ENCODE peak calls at places on chromosomes 6 and 20, in four cellular contexts. P, Q, E and B are unnamed samples.

GRCh38 chr6:36382976-36383375 is 4.5 kb downstream of the ETV7 start:
- DNase-seq in Q (no peak), E (no peak), P (no peak), B (no peak)

GRCh38 chr20:46831633-46832011 is 63.0 kb upstream of the EYA2 start:
- DNase-seq in E (no peak), P (no peak), Q (no peak), B (no peak)

GRCh38 chr20:25290646-25291431 is 43.0 kb downstream of the PYGB start:
- DNase-seq in E (no peak), P (no peak), Q (no peak), B (no peak)

GRCh38 chr6:15901141-15902115 is 227.5 kb upstream of the MYLIP start:
- DNase-seq in P (no peak), Q (no peak), E (no peak), B (no peak)

GRCh38 chr6:33983109-33983475 is 162.8 kb downstream of the GRM4 start:
- DNase-seq in Q (peak), P (no peak), E (no peak), B (peak)

GRCh38 chr6:33967966-33968724 is 164.3 kb upstream of the MLN start:
- DNase-seq in P (no peak), Q (peak), E (no peak), B (no peak)

GRCh38 chr6:139940741-139941712 is 566.6 kb upstream of the CITED2 start:
- DNase-seq in E (no peak), Q (no peak), P (no peak), B (no peak)

GRCh38 chr20:56417911-56418310 is 5.9 kb downstream of the CASS4 start:
- DNase-seq in E (no peak), Q (peak), P (no peak), B (no peak)

GRCh38 chr20:3051385-3052019 is 5.7 kb downstream of the MRPS26 start:
- DNase-seq in P (no peak), Q (no peak), E (no peak), B (no peak)

GRCh38 chr20:15905661-15906060 is 667.6 kb downstream of the KIF16B start:
- DNase-seq in P (no peak), Q (no peak), E (no peak), B (no peak)

GRCh38 chr6:170279977-170280688 is 10.7 kb downstream of the DLL1 start:
- DNase-seq in P (peak), Q (peak), E (peak), B (peak)

GRCh38 chr20:14775778-14776177 is 438.4 kb upstream of the FLRT3 start:
- DNase-seq in E (no peak), P (no peak), Q (peak), B (peak)

GRCh38 chr6:36834576-36835293 is 4.5 kb downstream of the CPNE5 start:
- DNase-seq in Q (no peak), P (no peak), E (no peak), B (no peak)

GRCh38 chr20:12012241-12013222 is 94.8 kb downstream of the BTBD3 start:
- DNase-seq in E (no peak), Q (peak), P (no peak), B (no peak)

GRCh38 chr6:52993461-52993860 is 1.6 kb downstream of the GSTA4 start:
- DNase-seq in P (no peak), E (no peak), Q (peak), B (no peak)

GRCh38 chr6:165615629-165616028 is 47.4 kb downstream of the PDE10A start:
- DNase-seq in E (no peak), Q (peak), P (no peak), B (no peak)

GRCh38 chr6:1871936-1872335 is 262.2 kb downstream of the FOXC1 start:
- DNase-seq in E (no peak), Q (no peak), P (no peak), B (peak)

GRCh38 chr20:39013662-39014109 is 51.5 kb downstream of the DHX35 start:
- DNase-seq in E (no peak), Q (peak), P (no peak), B (no peak)

GRCh38 chr20:49612127-49612738 is 44.3 kb upstream of the PTGIS start:
- DNase-seq in P (no peak), E (no peak), Q (no peak), B (peak)

GRCh38 chr20:46618316-46619110 is 32.7 kb downstream of the SLC13A3 start:
- DNase-seq in P (no peak), Q (no peak), E (no peak), B (no peak)

GRCh38 chr20:22403860-22404608 is 180.3 kb downstream of the FOXA2 start:
- DNase-seq in P (no peak), Q (no peak), E (no peak), B (no peak)

GRCh38 chr20:61979701-61980635 is 85.7 kb downstream of the TAF4 start:
- DNase-seq in E (no peak), P (no peak), Q (no peak), B (no peak)

GRCh38 chr20:19688031-19688806 is 69.8 kb upstream of the RIN2 start:
- DNase-seq in Q (peak), P (no peak), E (no peak), B (peak)

GRCh38 chr6:36838896-36839818 is at the start of gene CPNE5:
- DNase-seq in P (no peak), E (no peak), Q (no peak), B (peak)

GRCh38 chr6:157669747-157670216 is 153.3 kb upstream of the SNX9 start:
- DNase-seq in Q (peak), E (no peak), P (no peak), B (peak)

GRCh38 chr6:103783344-103783743 is 1076.4 kb downstream of the HACE1 start:
- DNase-seq in E (no peak), P (no peak), Q (no peak), B (no peak)

GRCh38 chr6:28940859-28941680 is 17.3 kb upstream of the TRIM27 start:
- DNase-seq in Q (peak), E (no peak), P (peak), B (peak)

GRCh38 chr6:26268659-26269402 is 96.2 kb upstream of the BTN3A2 start:
- DNase-seq in P (no peak), Q (peak), E (no peak), B (no peak)

GRCh38 chr20:42366626-42367025 is 748.4 kb upstream of the CHD6 start:
- DNase-seq in Q (no peak), P (no peak), E (no peak), B (no peak)

GRCh38 chr6:123393333-123393732 is 243.4 kb downstream of the TRDN start:
- DNase-seq in Q (peak), E (no peak), P (no peak), B (no peak)

GRCh38 chr20:47296950-47297349 is 59.5 kb downstream of the ZMYND8 start:
- DNase-seq in Q (no peak), E (no peak), P (no peak), B (no peak)

GRCh38 chr6:111569951-111570350 is 35.7 kb downstream of the TRAF3IP2 start:
- DNase-seq in Q (no peak), E (no peak), P (no peak), B (no peak)

GRCh38 chr6:47762502-47762901 is 19.3 kb upstream of the OPN5 start:
- DNase-seq in Q (no peak), P (no peak), E (no peak), B (no peak)

GRCh38 chr6:1363729-1364572 is 25.4 kb upstream of the FOXF2 start:
- DNase-seq in E (no peak), Q (peak), P (no peak), B (no peak)

GRCh38 chr20:46367967-46368901 is 38.2 kb downstream of the ELMO2 start:
- DNase-seq in E (no peak), P (no peak), Q (no peak), B (no peak)

GRCh38 chr6:10383312-10384063 is 31.4 kb downstream of the TFAP2A start:
- DNase-seq in E (no peak), Q (no peak), P (no peak), B (no peak)